ENCODE peak calls at places on chromosome 11, in ten cellular contexts. One of them, this sample, is unnamed.

GRCh38 chr11:124793466-124794278 is 6.5 kb downstream of the MSANTD2 start:
- DNase-seq in stimulated activated CD4-positive, alpha-beta T cell treated with anti-CD3 and anti-CD28 coated beads, Interleukin-4, amount 100 ng/mL, for 48 hours: no peak
- DNase-seq in Peyer's patch: peak
- DNase-seq in AG08395: peak
- DNase-seq in activated T-cell treated with anti-CD3 and anti-CD28 coated beads, Interleukin-2, amount 50 U/mL, for 4 hours: no peak
- DNase-seq in midbrain: no peak
- DNase-seq in skeletal muscle cell: no peak
- DNase-seq in lower lobe of right lung: no peak
- DNase-seq in HEK293T: peak
- DNase-seq in endodermal cell: no peak
- DNase-seq in this sample: peak

GRCh38 chr11:41446107-41446506 is 13.3 kb downstream of the LRRC4C start:
- DNase-seq in activated T-cell treated with anti-CD3 and anti-CD28 coated beads, Interleukin-2, amount 50 U/mL, for 4 hours: no peak
- DNase-seq in endodermal cell: no peak
- DNase-seq in midbrain: no peak
- DNase-seq in stimulated activated CD4-positive, alpha-beta T cell treated with anti-CD3 and anti-CD28 coated beads, Interleukin-4, amount 100 ng/mL, for 48 hours: no peak
- DNase-seq in skeletal muscle cell: no peak
- DNase-seq in HEK293T: no peak
- DNase-seq in AG08395: no peak
- DNase-seq in lower lobe of right lung: no peak
- DNase-seq in Peyer's patch: no peak
- DNase-seq in this sample: no peak

GRCh38 chr11:65911682-65912568 is 6.9 kb downstream of the C11orf68 start:
- DNase-seq in midbrain: no peak
- DNase-seq in skeletal muscle cell: no peak
- DNase-seq in lower lobe of right lung: no peak
- DNase-seq in HEK293T: peak
- DNase-seq in activated T-cell treated with anti-CD3 and anti-CD28 coated beads, Interleukin-2, amount 50 U/mL, for 4 hours: no peak
- DNase-seq in AG08395: peak
- DNase-seq in Peyer's patch: no peak
- DNase-seq in endodermal cell: peak
- DNase-seq in stimulated activated CD4-positive, alpha-beta T cell treated with anti-CD3 and anti-CD28 coated beads, Interleukin-4, amount 100 ng/mL, for 48 hours: no peak
- DNase-seq in this sample: peak

GRCh38 chr11:72813740-72814138 is 472 bp upstream of the ATG16L2 start:
- DNase-seq in midbrain: peak
- DNase-seq in stimulated activated CD4-positive, alpha-beta T cell treated with anti-CD3 and anti-CD28 coated beads, Interleukin-4, amount 100 ng/mL, for 48 hours: peak
- DNase-seq in Peyer's patch: peak
- DNase-seq in HEK293T: peak
- DNase-seq in endodermal cell: no peak
- DNase-seq in activated T-cell treated with anti-CD3 and anti-CD28 coated beads, Interleukin-2, amount 50 U/mL, for 4 hours: no peak
- DNase-seq in AG08395: peak
- DNase-seq in lower lobe of right lung: peak
- DNase-seq in skeletal muscle cell: no peak
- DNase-seq in this sample: peak

GRCh38 chr11:84289381-84289906 is 1003.3 kb upstream of the CCDC90B start:
- DNase-seq in AG08395: peak
- DNase-seq in stimulated activated CD4-positive, alpha-beta T cell treated with anti-CD3 and anti-CD28 coated beads, Interleukin-4, amount 100 ng/mL, for 48 hours: no peak
- DNase-seq in midbrain: no peak
- DNase-seq in endodermal cell: no peak
- DNase-seq in activated T-cell treated with anti-CD3 and anti-CD28 coated beads, Interleukin-2, amount 50 U/mL, for 4 hours: no peak
- DNase-seq in HEK293T: no peak
- DNase-seq in Peyer's patch: no peak
- DNase-seq in skeletal muscle cell: peak
- DNase-seq in lower lobe of right lung: no peak
- DNase-seq in this sample: peak

GRCh38 chr11:119599864-119600593 is 129.0 kb downstream of the NECTIN1 start:
- DNase-seq in midbrain: no peak
- DNase-seq in activated T-cell treated with anti-CD3 and anti-CD28 coated beads, Interleukin-2, amount 50 U/mL, for 4 hours: no peak
- DNase-seq in Peyer's patch: no peak
- DNase-seq in skeletal muscle cell: no peak
- DNase-seq in stimulated activated CD4-positive, alpha-beta T cell treated with anti-CD3 and anti-CD28 coated beads, Interleukin-4, amount 100 ng/mL, for 48 hours: no peak
- DNase-seq in lower lobe of right lung: no peak
- DNase-seq in AG08395: no peak
- DNase-seq in HEK293T: no peak
- DNase-seq in endodermal cell: no peak
- DNase-seq in this sample: no peak

GRCh38 chr11:128291835-128292234 is 295.5 kb downstream of the ETS1 start:
- DNase-seq in Peyer's patch: peak
- DNase-seq in AG08395: no peak
- DNase-seq in lower lobe of right lung: no peak
- DNase-seq in skeletal muscle cell: no peak
- DNase-seq in endodermal cell: no peak
- DNase-seq in midbrain: no peak
- DNase-seq in stimulated activated CD4-positive, alpha-beta T cell treated with anti-CD3 and anti-CD28 coated beads, Interleukin-4, amount 100 ng/mL, for 48 hours: no peak
- DNase-seq in activated T-cell treated with anti-CD3 and anti-CD28 coated beads, Interleukin-2, amount 50 U/mL, for 4 hours: peak
- DNase-seq in HEK293T: no peak
- DNase-seq in this sample: no peak

GRCh38 chr11:17760102-17761029 is 25.8 kb downstream of the KCNC1 start:
- DNase-seq in midbrain: no peak
- DNase-seq in HEK293T: peak
- DNase-seq in activated T-cell treated with anti-CD3 and anti-CD28 coated beads, Interleukin-2, amount 50 U/mL, for 4 hours: no peak
- DNase-seq in lower lobe of right lung: no peak
- DNase-seq in endodermal cell: peak
- DNase-seq in skeletal muscle cell: no peak
- DNase-seq in stimulated activated CD4-positive, alpha-beta T cell treated with anti-CD3 and anti-CD28 coated beads, Interleukin-4, amount 100 ng/mL, for 48 hours: peak
- DNase-seq in AG08395: peak
- DNase-seq in Peyer's patch: peak
- DNase-seq in this sample: peak